ENCODE peak calls at places on chromosomes 2 and 18, in six cellular contexts. One of them, this sample, is unnamed.

GRCh38 chr2:3598197-3598910 is 3.4 kb downstream of the COLEC11 start:
- DNase-seq in endothelial cell of umbilical vein: no peak
- DNase-seq in skeletal muscle cell: no peak
- DNase-seq in neural crest cell: no peak
- DNase-seq in smooth muscle cell of the brain vasculature: no peak
- DNase-seq in T follicular helper cell: no peak
- DNase-seq in this sample: no peak

GRCh38 chr2:40395169-40396023 is 56.5 kb downstream of the SLC8A1 start:
- DNase-seq in endothelial cell of umbilical vein: no peak
- DNase-seq in skeletal muscle cell: no peak
- DNase-seq in neural crest cell: no peak
- DNase-seq in smooth muscle cell of the brain vasculature: no peak
- DNase-seq in T follicular helper cell: no peak
- DNase-seq in this sample: no peak

GRCh38 chr18:68244786-68245185 is 470.1 kb downstream of the TMX3 start:
- DNase-seq in endothelial cell of umbilical vein: no peak
- DNase-seq in skeletal muscle cell: peak
- DNase-seq in neural crest cell: no peak
- DNase-seq in smooth muscle cell of the brain vasculature: no peak
- DNase-seq in T follicular helper cell: no peak
- DNase-seq in this sample: no peak

GRCh38 chr2:20421988-20422678 is 24.7 kb upstream of the RHOB start:
- DNase-seq in endothelial cell of umbilical vein: no peak
- DNase-seq in skeletal muscle cell: peak
- DNase-seq in neural crest cell: no peak
- DNase-seq in smooth muscle cell of the brain vasculature: no peak
- DNase-seq in T follicular helper cell: no peak
- DNase-seq in this sample: no peak

GRCh38 chr2:187527262-187527661 is 27.0 kb downstream of the TFPI start:
- DNase-seq in endothelial cell of umbilical vein: peak
- DNase-seq in skeletal muscle cell: peak
- DNase-seq in neural crest cell: no peak
- DNase-seq in smooth muscle cell of the brain vasculature: peak
- DNase-seq in T follicular helper cell: no peak
- DNase-seq in this sample: no peak

GRCh38 chr2:88556026-88556425 is 71.2 kb downstream of the EIF2AK3 start:
- DNase-seq in endothelial cell of umbilical vein: peak
- DNase-seq in skeletal muscle cell: no peak
- DNase-seq in neural crest cell: no peak
- DNase-seq in smooth muscle cell of the brain vasculature: no peak
- DNase-seq in T follicular helper cell: no peak
- DNase-seq in this sample: no peak

GRCh38 chr2:168678153-168678853 is 124.1 kb upstream of the NOSTRIN start:
- DNase-seq in endothelial cell of umbilical vein: no peak
- DNase-seq in skeletal muscle cell: no peak
- DNase-seq in neural crest cell: no peak
- DNase-seq in smooth muscle cell of the brain vasculature: no peak
- DNase-seq in T follicular helper cell: no peak
- DNase-seq in this sample: no peak

GRCh38 chr18:24763765-24764548 is 303.5 kb downstream of the HRH4 start:
- DNase-seq in endothelial cell of umbilical vein: no peak
- DNase-seq in skeletal muscle cell: peak
- DNase-seq in neural crest cell: no peak
- DNase-seq in smooth muscle cell of the brain vasculature: no peak
- DNase-seq in T follicular helper cell: no peak
- DNase-seq in this sample: no peak

GRCh38 chr2:229520582-229521221 is 193.7 kb downstream of the DNER start:
- DNase-seq in endothelial cell of umbilical vein: no peak
- DNase-seq in skeletal muscle cell: no peak
- DNase-seq in neural crest cell: no peak
- DNase-seq in smooth muscle cell of the brain vasculature: no peak
- DNase-seq in T follicular helper cell: no peak
- DNase-seq in this sample: no peak

GRCh38 chr2:241775223-241776177 is 1.1 kb upstream of the GAL3ST2 start:
- DNase-seq in endothelial cell of umbilical vein: no peak
- DNase-seq in skeletal muscle cell: no peak
- DNase-seq in neural crest cell: no peak
- DNase-seq in smooth muscle cell of the brain vasculature: no peak
- DNase-seq in T follicular helper cell: no peak
- DNase-seq in this sample: peak

GRCh38 chr2:172734711-172735645 is 667 bp upstream of the RAPGEF4 start:
- DNase-seq in endothelial cell of umbilical vein: no peak
- DNase-seq in skeletal muscle cell: no peak
- DNase-seq in neural crest cell: no peak
- DNase-seq in smooth muscle cell of the brain vasculature: no peak
- DNase-seq in T follicular helper cell: no peak
- DNase-seq in this sample: no peak

GRCh38 chr2:146376511-146377084 is 1468.2 kb upstream of the ACVR2A start:
- DNase-seq in endothelial cell of umbilical vein: no peak
- DNase-seq in skeletal muscle cell: no peak
- DNase-seq in neural crest cell: no peak
- DNase-seq in smooth muscle cell of the brain vasculature: no peak
- DNase-seq in T follicular helper cell: no peak
- DNase-seq in this sample: no peak

GRCh38 chr2:133532919-133533318 is 35.3 kb downstream of the NCKAP5 start:
- DNase-seq in endothelial cell of umbilical vein: no peak
- DNase-seq in skeletal muscle cell: no peak
- DNase-seq in neural crest cell: no peak
- DNase-seq in smooth muscle cell of the brain vasculature: no peak
- DNase-seq in T follicular helper cell: no peak
- DNase-seq in this sample: no peak

GRCh38 chr2:415986-416610 is 128.2 kb upstream of the ALKAL2 start:
- DNase-seq in endothelial cell of umbilical vein: no peak
- DNase-seq in skeletal muscle cell: no peak
- DNase-seq in neural crest cell: no peak
- DNase-seq in smooth muscle cell of the brain vasculature: no peak
- DNase-seq in T follicular helper cell: no peak
- DNase-seq in this sample: no peak

GRCh38 chr18:72058851-72059250 is 485.3 kb downstream of the CBLN2 start:
- DNase-seq in endothelial cell of umbilical vein: no peak
- DNase-seq in skeletal muscle cell: no peak
- DNase-seq in neural crest cell: no peak
- DNase-seq in smooth muscle cell of the brain vasculature: no peak
- DNase-seq in T follicular helper cell: no peak
- DNase-seq in this sample: no peak

GRCh38 chr18:77086656-77087390 is 45.8 kb downstream of the MBP start:
- DNase-seq in endothelial cell of umbilical vein: peak
- DNase-seq in skeletal muscle cell: no peak
- DNase-seq in neural crest cell: no peak
- DNase-seq in smooth muscle cell of the brain vasculature: no peak
- DNase-seq in T follicular helper cell: no peak
- DNase-seq in this sample: no peak

GRCh38 chr2:63827749-63828148 is 13.9 kb upstream of the UGP2 start:
- DNase-seq in endothelial cell of umbilical vein: peak
- DNase-seq in skeletal muscle cell: peak
- DNase-seq in neural crest cell: no peak
- DNase-seq in smooth muscle cell of the brain vasculature: no peak
- DNase-seq in T follicular helper cell: no peak
- DNase-seq in this sample: no peak

GRCh38 chr2:6080837-6081541 is 388.8 kb downstream of the SOX11 start:
- DNase-seq in endothelial cell of umbilical vein: no peak
- DNase-seq in skeletal muscle cell: no peak
- DNase-seq in neural crest cell: no peak
- DNase-seq in smooth muscle cell of the brain vasculature: no peak
- DNase-seq in T follicular helper cell: no peak
- DNase-seq in this sample: peak

GRCh38 chr2:196239622-196240587 is 68.5 kb upstream of the STK17B start:
- DNase-seq in endothelial cell of umbilical vein: peak
- DNase-seq in skeletal muscle cell: no peak
- DNase-seq in neural crest cell: no peak
- DNase-seq in smooth muscle cell of the brain vasculature: no peak
- DNase-seq in T follicular helper cell: peak
- DNase-seq in this sample: no peak

GRCh38 chr2:159226059-159226461 is 60.4 kb downstream of the WDSUB1 start:
- DNase-seq in endothelial cell of umbilical vein: peak
- DNase-seq in skeletal muscle cell: no peak
- DNase-seq in neural crest cell: no peak
- DNase-seq in smooth muscle cell of the brain vasculature: no peak
- DNase-seq in T follicular helper cell: no peak
- DNase-seq in this sample: no peak

GRCh38 chr18:77015176-77015575 is 117.4 kb downstream of the MBP start:
- DNase-seq in endothelial cell of umbilical vein: no peak
- DNase-seq in skeletal muscle cell: no peak
- DNase-seq in neural crest cell: no peak
- DNase-seq in smooth muscle cell of the brain vasculature: no peak
- DNase-seq in T follicular helper cell: no peak
- DNase-seq in this sample: no peak

GRCh38 chr2:16548036-16548435 is 117.6 kb downstream of the CYRIA start:
- DNase-seq in endothelial cell of umbilical vein: no peak
- DNase-seq in skeletal muscle cell: no peak
- DNase-seq in neural crest cell: no peak
- DNase-seq in smooth muscle cell of the brain vasculature: no peak
- DNase-seq in T follicular helper cell: no peak
- DNase-seq in this sample: no peak

GRCh38 chr2:30201990-30202389 is 29.3 kb upstream of the LBH start:
- DNase-seq in endothelial cell of umbilical vein: no peak
- DNase-seq in skeletal muscle cell: no peak
- DNase-seq in neural crest cell: no peak
- DNase-seq in smooth muscle cell of the brain vasculature: no peak
- DNase-seq in T follicular helper cell: no peak
- DNase-seq in this sample: no peak

GRCh38 chr2:200393191-200393590 is 86.7 kb downstream of the SPATS2L start:
- DNase-seq in endothelial cell of umbilical vein: no peak
- DNase-seq in skeletal muscle cell: no peak
- DNase-seq in neural crest cell: no peak
- DNase-seq in smooth muscle cell of the brain vasculature: no peak
- DNase-seq in T follicular helper cell: no peak
- DNase-seq in this sample: no peak

GRCh38 chr2:234980476-234981187 is 28.8 kb downstream of the SH3BP4 start:
- DNase-seq in endothelial cell of umbilical vein: peak
- DNase-seq in skeletal muscle cell: no peak
- DNase-seq in neural crest cell: no peak
- DNase-seq in smooth muscle cell of the brain vasculature: no peak
- DNase-seq in T follicular helper cell: no peak
- DNase-seq in this sample: no peak

GRCh38 chr18:77088977-77089795 is 43.4 kb downstream of the MBP start:
- DNase-seq in endothelial cell of umbilical vein: no peak
- DNase-seq in skeletal muscle cell: no peak
- DNase-seq in neural crest cell: no peak
- DNase-seq in smooth muscle cell of the brain vasculature: no peak
- DNase-seq in T follicular helper cell: no peak
- DNase-seq in this sample: no peak

GRCh38 chr2:73970850-73971471 is 13.7 kb upstream of the TET3 start:
- DNase-seq in endothelial cell of umbilical vein: peak
- DNase-seq in skeletal muscle cell: no peak
- DNase-seq in neural crest cell: no peak
- DNase-seq in smooth muscle cell of the brain vasculature: no peak
- DNase-seq in T follicular helper cell: no peak
- DNase-seq in this sample: no peak

GRCh38 chr2:128324897-128325410 is 6.3 kb upstream of the HS6ST1 start:
- DNase-seq in endothelial cell of umbilical vein: no peak
- DNase-seq in skeletal muscle cell: no peak
- DNase-seq in neural crest cell: no peak
- DNase-seq in smooth muscle cell of the brain vasculature: no peak
- DNase-seq in T follicular helper cell: no peak
- DNase-seq in this sample: no peak

GRCh38 chr2:235330775-235331438 is 162.9 kb upstream of the AGAP1 start:
- DNase-seq in endothelial cell of umbilical vein: no peak
- DNase-seq in skeletal muscle cell: peak
- DNase-seq in neural crest cell: no peak
- DNase-seq in smooth muscle cell of the brain vasculature: peak
- DNase-seq in T follicular helper cell: no peak
- DNase-seq in this sample: no peak

GRCh38 chr2:14288016-14288415 is 344.5 kb upstream of the LRATD1 start:
- DNase-seq in endothelial cell of umbilical vein: no peak
- DNase-seq in skeletal muscle cell: no peak
- DNase-seq in neural crest cell: no peak
- DNase-seq in smooth muscle cell of the brain vasculature: no peak
- DNase-seq in T follicular helper cell: no peak
- DNase-seq in this sample: peak

GRCh38 chr2:241035142-241035817 is 36.9 kb downstream of the SNED1 start:
- DNase-seq in endothelial cell of umbilical vein: no peak
- DNase-seq in skeletal muscle cell: no peak
- DNase-seq in neural crest cell: no peak
- DNase-seq in smooth muscle cell of the brain vasculature: no peak
- DNase-seq in T follicular helper cell: peak
- DNase-seq in this sample: no peak

GRCh38 chr2:219125886-219126270 is 34.7 kb downstream of the NHEJ1 start:
- DNase-seq in endothelial cell of umbilical vein: no peak
- DNase-seq in skeletal muscle cell: no peak
- DNase-seq in neural crest cell: no peak
- DNase-seq in smooth muscle cell of the brain vasculature: no peak
- DNase-seq in T follicular helper cell: no peak
- DNase-seq in this sample: no peak

GRCh38 chr2:39632871-39633270 is 32.8 kb upstream of the TMEM178A start:
- DNase-seq in endothelial cell of umbilical vein: no peak
- DNase-seq in skeletal muscle cell: peak
- DNase-seq in neural crest cell: no peak
- DNase-seq in smooth muscle cell of the brain vasculature: no peak
- DNase-seq in T follicular helper cell: no peak
- DNase-seq in this sample: no peak

GRCh38 chr2:10709290-10709939 is 12.0 kb upstream of the ATP6V1C2 start:
- DNase-seq in endothelial cell of umbilical vein: peak
- DNase-seq in skeletal muscle cell: no peak
- DNase-seq in neural crest cell: no peak
- DNase-seq in smooth muscle cell of the brain vasculature: no peak
- DNase-seq in T follicular helper cell: no peak
- DNase-seq in this sample: peak

GRCh38 chr2:17426708-17427107 is 91.5 kb downstream of the RAD51AP2 start:
- DNase-seq in endothelial cell of umbilical vein: no peak
- DNase-seq in skeletal muscle cell: no peak
- DNase-seq in neural crest cell: no peak
- DNase-seq in smooth muscle cell of the brain vasculature: no peak
- DNase-seq in T follicular helper cell: no peak
- DNase-seq in this sample: no peak

GRCh38 chr18:74430811-74431571 is 26.1 kb downstream of the DIPK1C start:
- DNase-seq in endothelial cell of umbilical vein: no peak
- DNase-seq in skeletal muscle cell: no peak
- DNase-seq in neural crest cell: no peak
- DNase-seq in smooth muscle cell of the brain vasculature: no peak
- DNase-seq in T follicular helper cell: no peak
- DNase-seq in this sample: no peak